ENCODE peak calls at places on chromosomes 5 and 9, in six cellular contexts. C, F, L, Z, I and S are unnamed samples.

GRCh38 chr5:78613151-78613533 is 35.4 kb downstream of the LHFPL2 start:
- DNase-seq in C (no peak), F (no peak), L (no peak), Z (no peak), I (no peak), S (no peak)

GRCh38 chr9:129483467-129484324 is 137.2 kb downstream of the C9orf50 start:
- DNase-seq in C (no peak), F (no peak), L (no peak), Z (peak), I (peak), S (no peak)

GRCh38 chr5:93890657-93891056 is 149.3 kb upstream of the POU5F2 start:
- DNase-seq in C (no peak), F (no peak), L (no peak), Z (no peak), I (peak), S (no peak)

GRCh38 chr9:98576354-98576753 is 132.4 kb downstream of the GABBR2 start:
- DNase-seq in C (no peak), F (no peak), L (no peak), Z (no peak), I (no peak), S (no peak)

GRCh38 chr5:153496835-153497234 is 6.4 kb downstream of the GRIA1 start:
- DNase-seq in C (no peak), F (no peak), L (no peak), Z (peak), I (peak), S (peak)

GRCh38 chr5:115818821-115819220 is 2.4 kb upstream of the CDO1 start:
- DNase-seq in C (no peak), F (no peak), L (no peak), Z (no peak), I (no peak), S (no peak)

GRCh38 chr5:149388498-149389190 is 9.6 kb upstream of the IL17B start:
- DNase-seq in C (no peak), F (no peak), L (no peak), Z (no peak), I (no peak), S (no peak)

GRCh38 chr9:16870606-16871357 is at the start of gene BNC2:
- DNase-seq in C (no peak), F (no peak), L (peak), Z (peak), I (peak), S (peak)

GRCh38 chr5:56819027-56819881 is 3.9 kb downstream of the MAP3K1 start:
- DNase-seq in C (no peak), F (no peak), L (no peak), Z (peak), I (no peak), S (no peak)

GRCh38 chr5:132052520-132052919 is 7.9 kb upstream of the IL3 start:
- DNase-seq in C (no peak), F (no peak), L (no peak), Z (no peak), I (no peak), S (no peak)

GRCh38 chr9:118567861-118568260 is 801.4 kb downstream of the BRINP1 start:
- DNase-seq in C (no peak), F (no peak), L (no peak), Z (no peak), I (no peak), S (no peak)

GRCh38 chr5:1540831-1541661 is 17.3 kb upstream of the LPCAT1 start:
- DNase-seq in C (no peak), F (no peak), L (no peak), Z (no peak), I (no peak), S (no peak)

GRCh38 chr9:134568756-134569155 is 72.8 kb upstream of the COL5A1 start:
- DNase-seq in C (no peak), F (no peak), L (no peak), Z (no peak), I (no peak), S (no peak)

GRCh38 chr5:132100672-132101261 is 27.2 kb downstream of the CSF2 start:
- DNase-seq in C (no peak), F (no peak), L (no peak), Z (no peak), I (no peak), S (no peak)

GRCh38 chr5:95727764-95728191 is 3.4 kb upstream of the RHOBTB3 start:
- DNase-seq in C (no peak), F (no peak), L (no peak), Z (peak), I (no peak), S (no peak)

GRCh38 chr5:128498844-128499455 is 39.1 kb downstream of the FBN2 start:
- DNase-seq in C (no peak), F (no peak), L (no peak), Z (peak), I (peak), S (peak)

GRCh38 chr5:10607023-10607665 is 43.3 kb downstream of the ANKRD33B start:
- DNase-seq in C (no peak), F (no peak), L (peak), Z (peak), I (peak), S (peak)

GRCh38 chr9:129889936-129890717 is 54.9 kb downstream of the USP20 start:
- DNase-seq in C (peak), F (peak), L (peak), Z (no peak), I (no peak), S (no peak)

GRCh38 chr5:107808671-107809137 is 138.0 kb upstream of the EFNA5 start:
- DNase-seq in C (no peak), F (no peak), L (peak), Z (no peak), I (no peak), S (peak)

GRCh38 chr5:168334161-168335094 is 43.0 kb downstream of the WWC1 start:
- DNase-seq in C (no peak), F (no peak), L (peak), Z (peak), I (peak), S (peak)

GRCh38 chr9:110036286-110036685 is 171.7 kb downstream of the C9orf152 start:
- DNase-seq in C (no peak), F (no peak), L (no peak), Z (no peak), I (peak), S (no peak)

GRCh38 chr5:756865-757345 is 27.6 kb downstream of the ZDHHC11B start:
- DNase-seq in C (no peak), F (no peak), L (no peak), Z (peak), I (peak), S (no peak)

GRCh38 chr9:135254176-135255032 is 166.9 kb downstream of the OLFM1 start:
- DNase-seq in C (no peak), F (no peak), L (no peak), Z (no peak), I (no peak), S (no peak)

GRCh38 chr9:136808075-136808780 is 480 bp downstream of the RABL6 start:
- DNase-seq in C (peak), F (peak), L (no peak), Z (no peak), I (no peak), S (peak)

GRCh38 chr5:179131321-179131835 is 71.2 kb downstream of the ZNF354C start:
- DNase-seq in C (no peak), F (no peak), L (peak), Z (no peak), I (no peak), S (no peak)

GRCh38 chr5:165055476-165055875 is 1550.1 kb downstream of the MAT2B start:
- DNase-seq in C (no peak), F (no peak), L (no peak), Z (no peak), I (no peak), S (no peak)

DNA sequence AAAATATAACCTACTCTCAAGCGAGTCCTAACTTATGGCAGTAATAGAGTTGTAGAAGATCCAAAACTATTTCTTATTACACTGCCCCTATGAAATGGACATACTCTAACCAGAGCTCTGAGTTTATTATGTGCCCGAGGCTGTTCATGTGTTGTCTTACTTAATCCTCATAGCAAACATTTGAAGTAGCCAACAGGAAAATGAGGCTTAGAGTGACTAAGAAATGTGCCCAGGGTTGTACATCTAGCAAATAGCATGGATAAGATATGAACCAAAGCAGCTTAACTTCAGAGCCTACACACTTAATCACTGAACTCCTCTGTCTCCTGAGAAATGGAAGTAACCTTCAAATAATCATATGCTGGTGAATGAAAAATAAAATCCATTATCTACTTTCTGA is 1551.7 kb downstream of the MAT2B start:
- DNase-seq in C (no peak), F (no peak), L (no peak), Z (no peak), I (no peak), S (no peak)
- TF ChIP-seq CTCF in C (no peak), F (no peak), L (no peak), Z (no peak), I (no peak), S (no peak)

GRCh38 chr5:54769072-54769471 is 216.3 kb downstream of the ESM1 start:
- DNase-seq in C (no peak), F (no peak), L (no peak), Z (no peak), I (no peak), S (no peak)

GRCh38 chr5:54765327-54765726 is 220.1 kb downstream of the ESM1 start:
- DNase-seq in C (no peak), F (no peak), L (no peak), Z (no peak), I (no peak), S (no peak)

GRCh38 chr5:54764102-54764501 is 221.3 kb downstream of the ESM1 start:
- DNase-seq in C (no peak), F (no peak), L (no peak), Z (no peak), I (no peak), S (no peak)

GRCh38 chr5:54764691-54765090 is 220.7 kb downstream of the ESM1 start:
- DNase-seq in C (no peak), F (no peak), L (no peak), Z (peak), I (peak), S (no peak)

GRCh38 chr5:54766748-54767147 is 218.6 kb downstream of the ESM1 start:
- DNase-seq in C (no peak), F (no peak), L (no peak), Z (no peak), I (no peak), S (no peak)
- TF ChIP-seq CTCF in C (no peak), F (no peak), L (no peak), Z (no peak), I (no peak), S (no peak)

DNA sequence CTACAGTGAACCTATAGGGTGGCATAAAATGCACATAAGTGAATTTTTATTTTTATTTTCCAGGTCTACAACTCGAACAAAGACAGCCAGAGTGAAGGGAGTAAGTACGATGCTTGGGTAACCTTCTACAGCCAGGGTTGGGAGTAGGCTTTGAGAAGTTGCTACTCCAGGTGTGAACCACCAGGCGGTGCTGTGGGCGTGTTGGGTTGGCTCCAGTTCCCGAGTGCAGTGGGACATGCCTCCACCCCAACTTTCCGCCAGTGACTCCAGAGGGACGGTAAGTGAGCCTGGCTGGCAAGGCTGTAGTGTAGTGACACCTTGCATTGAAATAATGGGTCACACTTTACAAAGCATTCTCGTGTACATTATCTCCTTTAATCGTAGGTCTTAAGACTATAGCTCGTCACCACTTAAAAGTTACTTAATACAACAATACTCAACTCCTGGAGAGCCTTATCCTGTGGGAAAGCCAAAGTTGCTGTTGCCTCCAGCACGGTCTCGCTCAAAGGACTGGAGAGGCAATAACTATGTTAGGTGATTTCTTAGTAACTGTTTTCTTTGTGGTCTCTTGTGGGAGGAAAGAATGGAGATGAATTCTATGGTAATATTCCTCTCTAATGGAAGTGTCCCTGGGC is 244.0 kb downstream of the ARHGAP26 start:
- DNase-seq in C (no peak), F (no peak), L (peak), Z (peak), I (no peak), S (peak)
- TF ChIP-seq CTCF in C (peak), F (no peak), L (peak), Z (peak), I (peak), S (peak)

GRCh38 chr5:11619339-11620028 is 284.8 kb downstream of the CTNND2 start:
- DNase-seq in C (no peak), F (no peak), L (no peak), Z (no peak), I (no peak), S (no peak)
- TF ChIP-seq CTCF in C (no peak), F (no peak), L (no peak), Z (no peak), I (no peak), S (no peak)

GRCh38 chr9:115369322-115369957 is 251.5 kb upstream of the TNC start:
- DNase-seq in C (no peak), F (no peak), L (no peak), Z (peak), I (peak), S (no peak)

GRCh38 chr9:115374724-115375268 is 256.8 kb upstream of the TNC start:
- DNase-seq in C (no peak), F (no peak), L (no peak), Z (no peak), I (no peak), S (no peak)

GRCh38 chr9:115378246-115378645 is 260.3 kb upstream of the TNC start:
- DNase-seq in C (no peak), F (no peak), L (no peak), Z (no peak), I (no peak), S (no peak)

GRCh38 chr9:115373710-115374045 is 255.7 kb upstream of the TNC start:
- DNase-seq in C (no peak), F (no peak), L (no peak), Z (peak), I (no peak), S (no peak)

DNA sequence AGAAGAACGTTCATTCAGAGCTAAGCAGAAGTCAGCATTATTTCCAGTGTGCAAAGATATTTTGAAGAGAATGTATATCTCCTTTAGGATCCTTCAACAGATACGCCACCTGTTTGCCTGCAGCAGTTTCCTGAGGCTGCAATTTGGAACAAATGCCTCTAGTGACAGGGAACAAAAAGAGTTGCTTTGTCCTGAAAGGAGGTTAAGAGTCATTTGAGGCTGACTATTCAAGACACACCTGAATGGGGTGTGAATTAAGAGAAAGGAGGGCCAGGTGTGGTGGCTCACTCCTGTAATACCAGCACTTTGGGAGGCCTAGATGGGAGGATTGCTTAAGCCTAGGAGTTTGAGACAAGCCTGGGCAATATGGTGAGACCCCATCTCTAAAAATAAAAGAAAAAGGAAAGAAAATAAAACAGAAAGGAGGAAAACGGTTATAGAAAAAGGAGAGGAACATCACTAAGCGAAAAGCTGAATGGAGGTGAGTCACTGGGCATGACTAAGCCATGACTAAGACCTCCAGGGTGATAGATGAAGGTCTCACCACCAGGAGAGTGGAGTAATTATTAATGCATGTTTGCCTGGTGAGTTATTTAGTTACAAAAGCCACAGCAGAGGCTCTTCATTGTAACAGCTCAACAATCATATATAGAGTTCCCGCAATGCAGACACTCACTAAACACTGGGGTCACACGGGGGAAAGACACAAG is 255.2 kb upstream of the TNC start:
- DNase-seq in C (no peak), F (no peak), L (no peak), Z (peak), I (peak), S (no peak)
- TF ChIP-seq CTCF in C (no peak), F (no peak), L (no peak), Z (no peak), I (no peak), S (no peak)

DNA sequence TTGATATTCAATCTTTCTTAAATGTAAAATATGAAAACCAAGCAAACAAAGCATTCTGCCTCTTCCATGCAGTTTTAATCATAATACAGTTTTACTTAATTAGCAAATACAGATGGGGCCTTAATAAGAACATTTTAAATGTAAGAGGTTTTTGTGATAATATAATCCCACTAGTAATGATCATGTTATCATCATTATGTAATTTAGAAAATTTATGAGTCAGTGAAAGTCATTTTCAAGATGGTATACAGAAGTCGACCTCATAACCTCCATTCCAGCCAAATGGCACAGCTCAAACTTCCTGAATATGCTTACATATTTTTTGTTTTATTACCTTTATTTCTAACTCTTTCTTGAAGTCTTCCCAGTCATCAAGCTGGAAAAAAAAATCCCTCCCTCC is 102.2 kb upstream of the GNA14 start:
- DNase-seq in C (no peak), F (no peak), L (no peak), Z (no peak), I (peak), S (no peak)
- TF ChIP-seq CTCF in C (no peak), F (no peak), L (no peak), Z (no peak), I (no peak), S (no peak)

GRCh38 chr5:114018178-114018577 is 343.7 kb upstream of the KCNN2 start:
- DNase-seq in C (no peak), F (no peak), L (no peak), Z (no peak), I (no peak), S (no peak)
- TF ChIP-seq CTCF in C (no peak), F (no peak), L (no peak), Z (no peak), I (no peak), S (peak)

DNA sequence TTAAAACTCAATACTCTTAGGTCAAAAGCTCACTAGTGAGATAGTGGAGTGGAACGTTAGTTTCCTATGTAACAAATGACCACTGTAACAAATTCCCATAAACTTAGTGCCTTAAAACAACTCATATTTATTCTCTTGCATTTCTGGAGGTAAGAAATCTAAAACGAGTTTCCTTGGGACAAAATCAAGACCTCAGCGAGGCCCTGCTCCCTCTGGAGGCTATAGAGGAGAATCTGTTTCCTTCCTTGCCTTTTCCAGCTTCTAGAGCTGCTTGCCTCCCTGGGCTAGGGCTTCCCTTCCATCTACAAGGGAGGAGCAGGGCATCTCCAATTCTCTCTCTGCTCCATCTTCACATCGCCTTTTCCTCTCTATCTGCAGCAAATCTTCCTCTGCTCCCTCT is 32.0 kb downstream of the SEMA5A start:
- DNase-seq in C (no peak), F (no peak), L (peak), Z (peak), I (peak), S (no peak)
- TF ChIP-seq CTCF in C (no peak), F (no peak), L (no peak), Z (peak), I (peak), S (peak)